ENCODE peak calls at places on chromosomes 12 and 14, in seven cellular contexts. R is psoas muscle; P is caudate nucleus; N is NCI-H1694 treated with DMSO at 0.1 percent for 48 hours; Y is hypothalamus; V is HuH-7.5; M is stimulated activated CD4-positive, alpha-beta T cell treated with anti-CD3 and anti-CD28 coated beads, Interleukin-1b, Interleukin-23, amount 100 ng/mL, for 48 hours. L is an unnamed sample.

GRCh38 chr12:22334696-22335290 is at the start of gene ST8SIA1:
- DNase-seq in N (peak; percentile 34), M (peak; percentile 45), V (peak; percentile 47), R (peak; percentile 63), Y (peak; percentile 39), P (no peak), L (peak; percentile 48)

GRCh38 chr12:56237552-56237951 is 7.7 kb downstream of the SLC39A5 start:
- DNase-seq in N (no peak), V (no peak), M (no peak), P (no peak), R (no peak), Y (no peak), L (peak; percentile 56)

GRCh38 chr12:6146951-6147350 is 22.5 kb upstream of the VWF start:
- DNase-seq in P (no peak), N (no peak), Y (no peak), V (no peak), M (no peak), R (no peak), L (no peak)

GRCh38 chr12:67519824-67520433 is 128.6 kb upstream of the DYRK2 start:
- DNase-seq in N (no peak), R (no peak), V (no peak), M (no peak), Y (no peak), P (no peak), L (no peak)

GRCh38 chr12:47323802-47324201 is 244.0 kb upstream of the AMIGO2 start:
- DNase-seq in P (no peak), M (no peak), Y (no peak), N (no peak), R (no peak), V (no peak), L (no peak)

GRCh38 chr12:6613015-6613775 is 6.0 kb upstream of the CHD4 start:
- DNase-seq in Y (peak; percentile 77), N (peak; percentile 57), R (peak; percentile 85), V (no peak), M (no peak), P (peak; percentile 71), L (peak; percentile 83)

GRCh38 chr14:84144166-84144565 is 1385.8 kb upstream of the FLRT2 start:
- DNase-seq in Y (no peak), M (no peak), N (no peak), V (no peak), R (no peak), P (no peak), L (no peak)

GRCh38 chr12:115155665-115156645 is 472.0 kb upstream of the TBX3 start:
- DNase-seq in N (no peak), R (no peak), M (no peak), Y (no peak), P (no peak), V (no peak), L (no peak)

GRCh38 chr14:100901391-100902183 is 1.9 kb downstream of the RTL1 start:
- DNase-seq in P (no peak), N (no peak), Y (no peak), R (no peak), V (no peak), M (no peak), L (no peak)

GRCh38 chr12:87756111-87756510 is 273.1 kb downstream of the C12orf50 start:
- DNase-seq in N (no peak), V (peak; percentile 9), P (no peak), R (no peak), M (no peak), Y (no peak), L (peak; percentile 86)